ENCODE peak calls at places on chromosomes 12 and 14, in six cellular contexts. Z is lower leg skin, X is type B pancreatic cell, P is left ventricle myocardium inferior, M is right atrium auricular region, Y is tibial nerve. C is an unnamed sample.
A peak's percentile ranks its signal among the peaks of the same experiment; 100 is the strongest.

GRCh38 chr12:107990325-107990724 is 138.8 kb upstream of the WSCD2 start:
- DNase-seq in Z (no peak), X (no peak), P (peak; percentile 16), M (no peak), Y (peak; percentile 12), C (peak; percentile 20)

GRCh38 chr14:100341301-100342031 is 18.3 kb downstream of the SLC25A47 start:
- DNase-seq in Z (peak; percentile 55), X (no peak), P (no peak), M (peak; percentile 74), Y (peak; percentile 39), C (no peak)

GRCh38 chr14:102333395-102333794 is 13.8 kb downstream of the ZNF839 start:
- DNase-seq in Z (no peak), X (no peak), P (no peak), M (no peak), Y (no peak), C (no peak)

GRCh38 chr12:105980048-105980447 is 158.7 kb downstream of the NUAK1 start:
- DNase-seq in Z (no peak), X (no peak), P (no peak), M (no peak), Y (no peak), C (no peak)

GRCh38 chr12:78209851-78210493 is 379.3 kb downstream of the NAV3 start:
- DNase-seq in Z (no peak), X (no peak), P (peak; percentile 33), M (no peak), Y (no peak), C (no peak)

GRCh38 chr12:91601057-91601456 is 418.4 kb upstream of the DCN start:
- DNase-seq in Z (no peak), X (no peak), P (no peak), M (no peak), Y (no peak), C (no peak)

GRCh38 chr14:20434701-20435453 is 1.1 kb downstream of the KLHL33 start:
- DNase-seq in Z (no peak), X (no peak), P (peak; percentile 62), M (peak; percentile 64), Y (peak; percentile 70), C (no peak)

GRCh38 chr14:85533821-85534271 is 3.9 kb downstream of the FLRT2 start:
- DNase-seq in Z (no peak), X (no peak), P (no peak), M (no peak), Y (no peak), C (peak; percentile 34)

GRCh38 chr12:2429032-2429431 is 365.7 kb upstream of the FKBP4 start:
- DNase-seq in Z (no peak), X (no peak), P (no peak), M (no peak), Y (no peak), C (no peak)

GRCh38 chr12:132335179-132335756 is 5.9 kb upstream of the GALNT9 start:
- DNase-seq in Z (no peak), X (no peak), P (no peak), M (no peak), Y (no peak), C (no peak)

GRCh38 chr14:104385189-104386135 is 194.1 kb upstream of the C14orf180 start:
- DNase-seq in Z (no peak), X (no peak), P (no peak), M (no peak), Y (no peak), C (no peak)

GRCh38 chr12:104686196-104686595 is 229.4 kb downstream of the CHST11 start:
- DNase-seq in Z (no peak), X (no peak), P (no peak), M (no peak), Y (no peak), C (no peak)

GRCh38 chr12:90010089-90010488 is 301.5 kb upstream of the ATP2B1 start:
- DNase-seq in Z (no peak), X (no peak), P (no peak), M (no peak), Y (no peak), C (no peak)

GRCh38 chr12:89800435-89800834 is 91.8 kb upstream of the ATP2B1 start:
- DNase-seq in Z (no peak), X (no peak), P (no peak), M (no peak), Y (no peak), C (no peak)

GRCh38 chr12:71683633-71684032 is 2.2 kb upstream of the TMEM19 start:
- DNase-seq in Z (no peak), X (no peak), P (no peak), M (no peak), Y (no peak), C (no peak)

GRCh38 chr14:99603471-99603933 is 505 bp downstream of the CCDC85C start:
- DNase-seq in Z (no peak), X (no peak), P (no peak), M (no peak), Y (no peak), C (peak; percentile 34)

GRCh38 chr14:31927348-31927826 is 149.7 kb upstream of the ARHGAP5 start:
- DNase-seq in Z (no peak), X (no peak), P (peak; percentile 35), M (no peak), Y (no peak), C (peak; percentile 22)

GRCh38 chr12:13444076-13444475 is 247.6 kb downstream of the EMP1 start:
- DNase-seq in Z (no peak), X (no peak), P (no peak), M (no peak), Y (no peak), C (no peak)

GRCh38 chr12:30850684-30851083 is 75.9 kb upstream of the TSPAN11 start:
- DNase-seq in Z (no peak), X (no peak), P (no peak), M (no peak), Y (no peak), C (no peak)

GRCh38 chr12:19150273-19150895 is 20.9 kb downstream of the PLEKHA5 start:
- DNase-seq in Z (no peak), X (no peak), P (no peak), M (no peak), Y (no peak), C (no peak)

GRCh38 chr14:38290601-38291190 is 34.8 kb upstream of the CLEC14A start:
- DNase-seq in Z (no peak), X (no peak), P (no peak), M (no peak), Y (no peak), C (no peak)

GRCh38 chr12:132429122-132429931 is 60.6 kb upstream of the FBRSL1 start:
- DNase-seq in Z (no peak), X (no peak), P (no peak), M (no peak), Y (no peak), C (no peak)

GRCh38 chr14:77707355-77707723 is 484 bp downstream of the ALKBH1 start:
- DNase-seq in Z (peak; percentile 17), X (no peak), P (no peak), M (no peak), Y (peak; percentile 16), C (no peak)

GRCh38 chr12:19042196-19042595 is 87.3 kb upstream of the PLEKHA5 start:
- DNase-seq in Z (no peak), X (no peak), P (no peak), M (no peak), Y (no peak), C (no peak)

GRCh38 chr14:101426466-101426865 is 134.8 kb upstream of the DIO3 start:
- DNase-seq in Z (no peak), X (no peak), P (no peak), M (no peak), Y (no peak), C (no peak)

GRCh38 chr14:103207038-103207403 is 83.8 kb downstream of the TNFAIP2 start:
- DNase-seq in Z (peak; percentile 87), X (no peak), P (peak; percentile 91), M (peak; percentile 88), Y (peak; percentile 88), C (no peak)

GRCh38 chr12:104276192-104277131 is 27.1 kb upstream of the EID3 start:
- DNase-seq in Z (no peak), X (no peak), P (no peak), M (no peak), Y (no peak), C (no peak)

GRCh38 chr12:132327351-132328171 is 1.8 kb downstream of the GALNT9 start:
- DNase-seq in Z (peak; percentile 36), X (no peak), P (no peak), M (peak; percentile 62), Y (peak; percentile 48), C (no peak)

GRCh38 chr12:103852498-103852992 is 11.5 kb upstream of the NT5DC3 start:
- DNase-seq in Z (no peak), X (no peak), P (no peak), M (no peak), Y (no peak), C (no peak)

GRCh38 chr12:3148366-3149000 is 71.3 kb downstream of the TSPAN9 start:
- DNase-seq in Z (no peak), X (no peak), P (peak; percentile 73), M (no peak), Y (no peak), C (no peak)

DNA sequence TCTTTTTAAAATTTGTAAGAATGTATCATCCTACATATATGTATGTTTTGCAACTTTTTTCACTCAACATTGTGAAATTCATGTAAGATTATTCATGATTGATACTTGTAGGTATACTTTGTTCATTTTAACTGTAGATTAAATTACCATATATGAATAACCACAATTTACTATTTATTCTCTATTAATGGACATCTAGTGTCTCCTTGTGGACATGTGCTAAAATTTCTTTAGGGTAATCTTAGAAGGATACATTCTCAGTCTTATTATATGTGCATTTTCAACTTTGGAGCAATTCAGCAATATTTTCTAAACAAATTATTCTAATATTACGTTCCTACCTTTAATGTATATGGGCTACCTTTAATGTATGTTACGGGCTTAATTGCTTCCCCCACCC is 192.4 kb downstream of the FUT8 start:
- DNase-seq in Z (no peak), X (no peak), P (no peak), M (no peak), Y (no peak), C (no peak)
- TF ChIP-seq CTCF in Z (no peak), X (peak; percentile 29), P (peak; percentile 30), M (no peak), Y (no peak), C (no peak)

GRCh38 chr12:87667378-87667777 is 361.8 kb downstream of the C12orf50 start:
- DNase-seq in Z (no peak), X (no peak), P (no peak), M (no peak), Y (no peak), C (no peak)
- TF ChIP-seq CTCF in Z (no peak), X (no peak), P (peak; percentile 47), M (no peak), Y (peak; percentile 14), C (no peak)

GRCh38 chr12:95848575-95849388 is 10.0 kb upstream of the SNRPF start:
- DNase-seq in Z (no peak), X (no peak), P (no peak), M (no peak), Y (no peak), C (no peak)
- TF ChIP-seq CTCF in Z (no peak), X (peak; percentile 50), P (peak; percentile 16), M (no peak), Y (no peak), C (peak; percentile 47)

GRCh38 chr14:54785111-54785777 is 117.4 kb downstream of the GCH1 start:
- DNase-seq in Z (no peak), X (no peak), P (peak; percentile 48), M (no peak), Y (no peak), C (no peak)
- TF ChIP-seq CTCF in Z (no peak), X (no peak), P (peak; percentile 7), M (no peak), Y (no peak), C (no peak)

GRCh38 chr14:63361790-63362189 is 43.1 kb upstream of the GPHB5 start:
- DNase-seq in Z (no peak), X (no peak), P (no peak), M (no peak), Y (no peak), C (no peak)
- TF ChIP-seq CTCF in Z (no peak), X (no peak), P (no peak), M (no peak), Y (no peak), C (no peak)

GRCh38 chr12:25959069-25959961 is 833 bp downstream of the RASSF8 start:
- DNase-seq in Z (peak; percentile 50), X (no peak), P (peak; percentile 45), M (peak; percentile 80), Y (peak; percentile 60), C (peak; percentile 24)
- TF ChIP-seq CTCF in Z (no peak), X (peak; percentile 9), P (no peak), M (no peak), Y (no peak), C (no peak)